ENCODE peak calls at places on chromosome 2, in five cellular contexts. L is SK-N-SH, B is K562, I is HepG2, A is H1. Z is an unnamed sample.

GRCh38 chr2:118857677-118858484 is 10.4 kb upstream of the EN1 start:
- DNase-seq in L (no peak), B (no peak), I (no peak), A (peak; percentile 53), Z (no peak)

GRCh38 chr2:130762031-130762909 is 6.9 kb downstream of the AMER3 start:
- DNase-seq in L (no peak), B (no peak), I (no peak), A (no peak), Z (no peak)

GRCh38 chr2:240468300-240469238 is 33.1 kb downstream of the GPC1 start:
- DNase-seq in L (peak; percentile 31), B (no peak), I (no peak), A (peak; percentile 51), Z (peak; percentile 11)

GRCh38 chr2:216149741-216150140 is 40.6 kb downstream of the XRCC5 start:
- DNase-seq in L (no peak), B (no peak), I (no peak), A (no peak), Z (no peak)

GRCh38 chr2:186757009-186757408 is 63.1 kb downstream of the FAM171B start:
- DNase-seq in L (no peak), B (no peak), I (no peak), A (no peak), Z (no peak)

GRCh38 chr2:121699421-121700328 is 37.0 kb downstream of the NIFK start:
- DNase-seq in L (no peak), B (peak; percentile 47), I (peak; percentile 52), A (no peak), Z (peak; percentile 59)

GRCh38 chr2:238039985-238040384 is 20.8 kb upstream of the SCLY start:
- DNase-seq in L (no peak), B (no peak), I (no peak), A (no peak), Z (no peak)

GRCh38 chr2:186328848-186329247 is 157.2 kb upstream of the ZC3H15 start:
- DNase-seq in L (peak; percentile 9), B (no peak), I (no peak), A (no peak), Z (no peak)

GRCh38 chr2:215371915-215372897 is 60.3 kb downstream of the ATIC start:
- DNase-seq in L (no peak), B (no peak), I (no peak), A (no peak), Z (no peak)

GRCh38 chr2:134269986-134270735 is 16.3 kb downstream of the MGAT5 start:
- DNase-seq in L (no peak), B (no peak), I (no peak), A (no peak), Z (no peak)

GRCh38 chr2:227884511-227884947 is 13.1 kb downstream of the DAW1 start:
- DNase-seq in L (peak; percentile 68), B (peak; percentile 61), I (peak; percentile 75), A (peak; percentile 93), Z (peak; percentile 34)

GRCh38 chr2:86249176-86249842 is 50.1 kb downstream of the MRPL35 start:
- DNase-seq in L (peak; percentile 76), B (no peak), I (no peak), A (no peak), Z (no peak)

GRCh38 chr2:6922201-6922656 is 5.0 kb downstream of the RNF144A start:
- DNase-seq in L (peak; percentile 47), B (peak; percentile 28), I (peak; percentile 84), A (no peak), Z (no peak)

GRCh38 chr2:217618744-217619143 is 384.1 kb downstream of the TNS1 start:
- DNase-seq in L (no peak), B (no peak), I (no peak), A (no peak), Z (no peak)

GRCh38 chr2:205776720-205777119 is 94.4 kb downstream of the NRP2 start:
- DNase-seq in L (no peak), B (no peak), I (no peak), A (no peak), Z (no peak)

GRCh38 chr2:174023591-174024523 is 58.7 kb upstream of the SP3 start:
- DNase-seq in L (peak; percentile 81), B (no peak), I (peak; percentile 78), A (peak; percentile 75), Z (no peak)

GRCh38 chr2:160042054-160042453 is 20.4 kb downstream of the PLA2R1 start:
- DNase-seq in L (no peak), B (no peak), I (no peak), A (no peak), Z (no peak)

GRCh38 chr2:145352499-145352898 is 832.6 kb upstream of the ZEB2 start:
- DNase-seq in L (no peak), B (no peak), I (no peak), A (no peak), Z (no peak)

DNA sequence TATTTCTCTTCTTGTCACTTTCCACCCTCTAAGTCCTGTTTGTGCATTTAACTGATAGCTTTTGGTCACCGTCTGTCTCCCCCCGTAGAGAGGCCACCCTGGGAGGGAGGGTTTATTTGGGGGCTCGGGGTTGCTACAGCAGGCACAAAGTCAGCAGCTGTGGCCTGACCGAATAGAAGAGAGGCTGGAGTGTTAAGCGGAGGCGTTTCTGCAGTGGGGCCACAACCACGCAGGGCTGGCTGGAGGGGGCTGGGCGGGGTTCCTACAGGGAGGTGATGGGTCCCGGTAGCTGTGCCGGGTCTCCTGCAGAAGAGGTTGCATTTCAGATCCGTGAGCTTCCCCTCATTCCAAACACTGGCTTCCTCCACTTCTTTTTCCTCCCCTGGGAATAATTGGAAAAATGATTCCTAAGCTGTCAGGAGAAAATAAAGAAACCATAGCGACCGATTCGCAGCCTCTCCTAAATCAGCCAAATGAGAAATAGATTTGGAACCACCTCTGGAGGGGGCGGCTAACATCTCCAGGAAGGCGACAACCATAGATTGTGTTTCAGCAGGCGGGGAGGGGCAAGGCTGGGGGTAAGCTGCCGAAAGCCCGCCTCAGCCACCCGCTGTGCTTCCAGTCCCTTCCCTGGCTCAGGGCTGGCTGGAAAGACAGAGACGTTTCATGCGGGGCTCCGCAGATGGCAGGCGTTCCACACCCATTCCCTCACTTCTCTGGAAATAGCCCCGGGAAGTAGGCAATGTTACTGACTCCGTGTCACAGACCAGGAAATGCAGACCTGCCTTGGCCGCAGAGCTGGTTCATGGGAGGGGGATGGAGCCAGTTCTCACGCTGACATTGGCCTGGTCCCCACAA is 85.6 kb upstream of the TAF1B start:
- DNase-seq in L (no peak), B (no peak), I (no peak), A (no peak), Z (no peak)
- TF ChIP-seq TAF1 in L (no peak), B (no peak), I (no peak), A (no peak), Z (no peak)

GRCh38 chr2:229407170-229407569 is 136.1 kb upstream of the PID1 start:
- DNase-seq in L (no peak), B (no peak), I (peak; percentile 49), A (no peak), Z (no peak)
- TF ChIP-seq POLR2AphosphoS5 in L (no peak), B (no peak), I (no peak), A (no peak), Z (no peak)

GRCh38 chr2:164824865-164825264 is 16.8 kb downstream of the COBLL1 start:
- DNase-seq in L (peak; percentile 28), B (no peak), I (no peak), A (no peak), Z (no peak)
- TF ChIP-seq TAF1 in L (no peak), B (no peak), I (no peak), A (no peak), Z (no peak)

GRCh38 chr2:133012847-133013734 is 343.1 kb upstream of the LYPD1 start:
- DNase-seq in L (no peak), B (no peak), I (no peak), A (no peak), Z (no peak)
- TF ChIP-seq POLR2AphosphoS5 in L (no peak), B (no peak), I (no peak), A (no peak), Z (no peak)

DNA sequence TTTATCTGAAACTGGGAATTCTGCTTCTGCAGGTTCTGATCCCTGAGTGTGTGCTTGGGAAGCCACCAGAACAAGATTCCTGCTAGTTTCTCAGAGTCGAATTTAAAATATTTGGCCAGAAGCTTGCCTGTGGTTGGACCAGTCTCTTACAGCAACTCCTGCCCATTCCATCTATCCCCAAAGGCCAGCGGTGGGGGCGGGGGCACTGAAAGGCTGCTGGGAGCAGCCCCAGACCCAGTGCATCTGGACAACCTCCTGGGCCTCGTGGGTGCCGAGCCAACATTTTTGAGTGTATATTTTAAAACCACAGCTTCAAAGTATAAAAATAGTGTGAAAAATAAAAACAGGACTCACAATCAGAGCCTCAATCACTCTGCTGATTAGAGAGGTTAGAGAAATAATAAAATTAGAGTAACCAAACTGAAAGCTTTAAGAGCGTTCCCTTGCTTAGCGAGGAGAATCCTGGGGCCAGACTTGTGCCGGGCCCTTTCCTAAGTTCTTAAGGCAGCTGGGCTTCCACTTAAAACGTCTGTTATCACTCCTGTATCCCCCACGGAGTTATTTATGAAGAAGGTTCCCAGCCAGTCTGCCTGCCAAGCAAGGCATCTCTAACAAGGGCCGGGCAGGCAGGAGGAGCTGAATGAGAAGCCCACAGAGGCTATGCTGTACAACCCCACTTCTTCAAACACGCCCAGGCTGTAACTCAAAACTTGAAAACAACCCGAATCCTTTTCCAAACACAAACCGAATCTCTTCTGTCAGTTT is 38.8 kb upstream of the ZFP36L2 start:
- DNase-seq in L (no peak), B (no peak), I (no peak), A (no peak), Z (no peak)
- TF ChIP-seq TAF1 in L (no peak), B (no peak), I (no peak), A (no peak), Z (no peak)

DNA sequence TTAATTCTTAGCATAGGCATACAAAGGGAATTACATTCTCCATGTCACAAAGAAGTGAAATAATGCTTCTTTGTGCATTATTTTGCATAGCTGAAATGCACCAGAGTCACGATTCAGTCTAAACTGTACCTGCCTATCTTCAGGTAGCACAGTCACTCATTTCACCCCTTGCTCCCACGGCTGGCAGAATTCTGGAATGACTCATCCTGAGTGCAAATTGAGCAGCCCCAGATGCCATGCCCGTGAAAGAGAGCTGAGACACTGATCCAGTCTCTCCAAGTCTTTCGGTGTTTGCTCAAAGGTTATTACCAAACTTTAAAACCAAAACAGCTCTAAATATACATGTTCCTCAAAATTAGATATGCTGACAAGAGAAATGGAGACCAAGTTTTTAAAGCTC is 168.3 kb upstream of the POU3F3 start:
- DNase-seq in L (no peak), B (no peak), I (no peak), A (no peak), Z (no peak)
- TF ChIP-seq POLR2AphosphoS5 in L (no peak), B (no peak), I (no peak), A (no peak), Z (no peak)

Z was measured in GM12892.